ENCODE peak calls at places on chromosomes 12 and 14, in seven cellular contexts. U, L, N, R, B, G and X are unnamed samples.

GRCh38 chr12:121522962-121523361 is 57.9 kb downstream of the KDM2B start:
- DNase-seq in L (no peak), G (peak; percentile 54), U (no peak), N (no peak), R (no peak), B (peak; percentile 17), X (no peak)

GRCh38 chr12:114919479-114919878 is 235.5 kb upstream of the TBX3 start:
- DNase-seq in R (no peak), L (no peak), B (no peak), G (no peak), U (no peak), N (no peak), X (no peak)

GRCh38 chr12:113058553-113058952 is 2.0 kb downstream of the DTX1 start:
- DNase-seq in B (no peak), U (no peak), G (no peak), R (no peak), L (no peak), N (no peak), X (no peak)

GRCh38 chr12:85468356-85469157 is 188.5 kb downstream of the ALX1 start:
- DNase-seq in N (no peak), L (peak; percentile 45), B (peak; percentile 76), G (peak; percentile 7), R (peak; percentile 68), U (peak; percentile 42), X (peak; percentile 50)

GRCh38 chr12:92955997-92956663 is 27.0 kb upstream of the EEA1 start:
- DNase-seq in B (peak; percentile 88), R (peak; percentile 79), U (no peak), L (no peak), N (no peak), G (no peak), X (no peak)

GRCh38 chr14:59020382-59020781 is 168.1 kb upstream of the DAAM1 start:
- DNase-seq in U (no peak), L (no peak), B (peak; percentile 58), R (peak; percentile 46), N (no peak), G (no peak), X (no peak)

GRCh38 chr12:116980083-116980482 is 69.3 kb downstream of the FBXW8 start:
- DNase-seq in L (no peak), U (no peak), G (no peak), N (no peak), R (no peak), B (peak; percentile 2), X (no peak)

GRCh38 chr12:88833641-88834116 is 253.4 kb upstream of the KITLG start:
- DNase-seq in B (no peak), L (no peak), R (peak; percentile 20), G (no peak), U (no peak), N (no peak), X (no peak)

GRCh38 chr14:34628681-34629135 is 1.2 kb downstream of the SNX6 start:
- DNase-seq in R (peak; percentile 18), B (peak; percentile 42), U (peak; percentile 45), L (no peak), G (no peak), N (no peak), X (no peak)

GRCh38 chr12:47839214-47839613 is 19.5 kb upstream of the HDAC7 start:
- DNase-seq in R (no peak), N (no peak), L (no peak), U (no peak), B (no peak), G (no peak), X (no peak)

GRCh38 chr14:75278422-75279152 is at the start of gene FOS:
- DNase-seq in B (peak; percentile 97), G (peak; percentile 86), R (peak; percentile 96), L (no peak), U (peak; percentile 93), N (peak; percentile 87), X (peak; percentile 79)

GRCh38 chr12:95459310-95459709 is 14.6 kb upstream of the METAP2 start:
- DNase-seq in L (no peak), U (no peak), R (no peak), N (no peak), B (no peak), G (no peak), X (no peak)

GRCh38 chr14:104642540-104642868 is 37.9 kb upstream of the TMEM179 start:
- DNase-seq in U (no peak), G (no peak), L (no peak), N (no peak), R (no peak), B (no peak), X (no peak)

GRCh38 chr14:72904840-72905561 is 11.1 kb upstream of the DPF3 start:
- DNase-seq in L (no peak), G (peak; percentile 43), U (peak; percentile 77), R (peak; percentile 81), N (peak; percentile 26), B (peak; percentile 87), X (peak; percentile 57)

GRCh38 chr12:67446716-67447115 is 177.6 kb downstream of the CAND1 start:
- DNase-seq in R (no peak), U (no peak), N (no peak), B (no peak), L (no peak), G (no peak), X (no peak)

GRCh38 chr12:5718073-5718472 is 227.0 kb downstream of the ANO2 start:
- DNase-seq in R (no peak), U (no peak), N (no peak), B (no peak), L (no peak), G (no peak), X (no peak)

GRCh38 chr12:111298583-111299436 is 70.1 kb downstream of the PHETA1 start:
- DNase-seq in N (no peak), U (peak; percentile 45), B (peak; percentile 69), R (peak; percentile 31), L (peak; percentile 24), G (peak; percentile 38), X (peak; percentile 81)

GRCh38 chr12:107320031-107320928 is 226.9 kb upstream of the CRY1 start:
- DNase-seq in G (peak; percentile 31), N (no peak), R (peak; percentile 61), U (peak; percentile 90), B (peak; percentile 24), L (no peak), X (no peak)

GRCh38 chr12:81167694-81168093 is 89.8 kb downstream of the ACSS3 start:
- DNase-seq in G (no peak), B (peak; percentile 50), N (no peak), R (peak; percentile 19), U (no peak), L (no peak), X (no peak)

GRCh38 chr12:32051511-32052299 is 54.9 kb upstream of the BICD1 start:
- DNase-seq in L (no peak), R (peak; percentile 96), G (no peak), N (no peak), B (peak; percentile 85), U (no peak), X (no peak)

GRCh38 chr12:45296046-45296586 is 80.2 kb downstream of the ANO6 start:
- DNase-seq in N (no peak), B (peak; percentile 11), R (no peak), U (no peak), G (no peak), L (no peak), X (no peak)

GRCh38 chr14:22650046-22650739 is 6.0 kb upstream of the OR6J1 start:
- DNase-seq in G (no peak), R (no peak), U (no peak), N (no peak), B (no peak), L (no peak), X (no peak)

GRCh38 chr14:51884086-51884927 is 23.9 kb downstream of the GNG2 start:
- DNase-seq in N (no peak), R (peak; percentile 88), U (no peak), G (no peak), B (peak; percentile 80), L (no peak), X (no peak)

GRCh38 chr14:84584526-84584925 is 945.4 kb upstream of the FLRT2 start:
- DNase-seq in N (no peak), U (no peak), R (no peak), G (no peak), B (no peak), L (no peak), X (no peak)

GRCh38 chr12:119412811-119413794 is 78.6 kb downstream of the CCDC60 start:
- DNase-seq in R (peak; percentile 59), U (peak; percentile 53), B (peak; percentile 79), N (no peak), G (peak; percentile 7), L (peak; percentile 23), X (peak; percentile 83)